ENCODE peak calls at places on chromosome 20, in four cellular contexts. J, K, Y and V are unnamed samples.
A peak's percentile ranks its signal among the peaks of the same experiment; 100 is the strongest.

GRCh38 chr20:56986931-56987720 is 279.3 kb downstream of the BMP7 start:
- DNase-seq in J (no peak), K (no peak), Y (peak; percentile 36), V (no peak)

GRCh38 chr20:33784225-33784624 is 26.9 kb upstream of the CHMP4B start:
- DNase-seq in J (no peak), K (no peak), Y (no peak), V (no peak)

GRCh38 chr20:16747291-16747811 is 807 bp upstream of the OTOR start:
- DNase-seq in J (peak; percentile 19), K (no peak), Y (no peak), V (no peak)

GRCh38 chr20:52676282-52676995 is 295.7 kb upstream of the TSHZ2 start:
- DNase-seq in J (no peak), K (no peak), Y (no peak), V (no peak)

GRCh38 chr20:3815703-3816315 is 4.5 kb upstream of the AP5S1 start:
- DNase-seq in J (no peak), K (no peak), Y (no peak), V (no peak)

GRCh38 chr20:40017765-40018164 is 671.3 kb downstream of the MAFB start:
- DNase-seq in J (no peak), K (no peak), Y (no peak), V (no peak)

GRCh38 chr20:38434310-38434741 is 802 bp downstream of the SNHG17 start:
- DNase-seq in J (peak; percentile 45), K (no peak), Y (peak; percentile 36), V (no peak)

GRCh38 chr20:14597206-14597715 is 259.8 kb upstream of the FLRT3 start:
- DNase-seq in J (no peak), K (no peak), Y (no peak), V (no peak)

GRCh38 chr20:37384683-37385174 is 38.8 kb downstream of the SRC start:
- DNase-seq in J (peak; percentile 71), K (peak; percentile 89), Y (peak; percentile 53), V (peak; percentile 74)

GRCh38 chr20:53708129-53708968 is 114.7 kb upstream of the ZNF217 start:
- DNase-seq in J (peak; percentile 28), K (peak; percentile 52), Y (peak; percentile 22), V (no peak)

GRCh38 chr20:52081066-52081465 is 110.5 kb downstream of the ZFP64 start:
- DNase-seq in J (no peak), K (no peak), Y (no peak), V (no peak)

GRCh38 chr20:44598413-44599290 is 16.3 kb downstream of the PKIG start:
- DNase-seq in J (no peak), K (no peak), Y (peak; percentile 67), V (no peak)

GRCh38 chr20:33296206-33296605 is 13.2 kb downstream of the BPIFB1 start:
- DNase-seq in J (no peak), K (no peak), Y (peak; percentile 12), V (no peak)

GRCh38 chr20:12414446-12415274 is 497.0 kb downstream of the BTBD3 start:
- DNase-seq in J (peak; percentile 33), K (no peak), Y (peak; percentile 38), V (no peak)

GRCh38 chr20:40279390-40279789 is 409.6 kb downstream of the MAFB start:
- DNase-seq in J (peak; percentile 32), K (no peak), Y (peak; percentile 87), V (no peak)

GRCh38 chr20:4065405-4065841 is 50.1 kb upstream of the RNF24 start:
- DNase-seq in J (no peak), K (no peak), Y (peak; percentile 85), V (no peak)

GRCh38 chr20:41395669-41396664 is 29.3 kb upstream of the EMILIN3 start:
- DNase-seq in J (no peak), K (no peak), Y (no peak), V (no peak)

GRCh38 chr20:10253750-10254149 is 35.1 kb downstream of the SNAP25 start:
- DNase-seq in J (no peak), K (no peak), Y (no peak), V (no peak)

GRCh38 chr20:21102691-21103311 is 3.4 kb downstream of the LINC00237 start:
- DNase-seq in J (peak; percentile 38), K (peak; percentile 55), Y (peak; percentile 12), V (peak; percentile 22)

GRCh38 chr20:8740265-8740664 is 328.6 kb upstream of the PLCB4 start:
- DNase-seq in J (no peak), K (peak; percentile 26), Y (no peak), V (no peak)

GRCh38 chr20:4100679-4101078 is 85.3 kb upstream of the RNF24 start:
- DNase-seq in J (no peak), K (no peak), Y (no peak), V (no peak)

GRCh38 chr20:59908855-59909254 is 24.6 kb downstream of the SYCP2 start:
- DNase-seq in J (no peak), K (no peak), Y (no peak), V (no peak)

GRCh38 chr20:6870559-6870958 is 103.1 kb downstream of the BMP2 start:
- DNase-seq in J (no peak), K (no peak), Y (no peak), V (no peak)

GRCh38 chr20:48803522-48804053 is 24.2 kb downstream of the PREX1 start:
- DNase-seq in J (no peak), K (no peak), Y (no peak), V (no peak)

GRCh38 chr20:53866787-53867740 is 203.3 kb downstream of the BCAS1 start:
- DNase-seq in J (no peak), K (no peak), Y (no peak), V (no peak)

GRCh38 chr20:31923388-31924271 is 28.2 kb downstream of the PDRG1 start:
- DNase-seq in J (no peak), K (peak; percentile 77), Y (no peak), V (no peak)

GRCh38 chr20:15248618-15249395 is 911.4 kb upstream of the FLRT3 start:
- DNase-seq in J (no peak), K (peak; percentile 19), Y (no peak), V (no peak)

GRCh38 chr20:52062452-52063209 is 128.9 kb downstream of the ZFP64 start:
- DNase-seq in J (no peak), K (no peak), Y (no peak), V (no peak)

GRCh38 chr20:7843613-7844012 is 96.6 kb downstream of the HAO1 start:
- DNase-seq in J (peak; percentile 9), K (no peak), Y (peak; percentile 89), V (no peak)

GRCh38 chr20:3818155-3819151 is 1.9 kb upstream of the AP5S1 start:
- DNase-seq in J (peak; percentile 87), K (peak; percentile 65), Y (peak; percentile 86), V (peak; percentile 69)

GRCh38 chr20:35742741-35743523 is 872 bp upstream of the RBM39 start:
- DNase-seq in J (peak; percentile 31), K (peak; percentile 58), Y (peak; percentile 40), V (no peak)

GRCh38 chr20:44092551-44093248 is 94.3 kb downstream of the JPH2 start:
- DNase-seq in J (peak; percentile 65), K (no peak), Y (peak; percentile 67), V (no peak)

GRCh38 chr20:58546756-58547526 is 31.7 kb upstream of the APCDD1L start:
- DNase-seq in J (no peak), K (no peak), Y (no peak), V (no peak)

DNA sequence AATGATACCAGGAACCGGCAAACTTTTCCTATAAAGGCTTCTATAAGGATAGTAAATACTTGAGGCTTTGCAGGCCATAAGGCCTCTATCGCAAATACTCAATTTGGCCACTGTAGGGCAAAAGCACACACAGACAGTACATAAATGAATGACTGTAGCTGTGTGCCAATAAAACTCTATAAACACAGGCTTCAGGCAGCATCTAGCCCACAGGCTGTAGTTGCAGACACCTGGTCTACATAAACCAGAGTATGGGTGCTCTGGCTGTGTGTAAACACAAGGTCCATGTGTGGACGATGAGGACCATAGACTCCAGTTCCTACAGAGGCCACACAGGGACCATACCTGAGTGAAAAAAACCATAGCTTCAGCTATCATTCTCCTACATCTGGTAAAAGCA is 52.2 kb downstream of the ZMYND8 start:
- DNase-seq in J (peak; percentile 60), K (no peak), Y (peak; percentile 41), V (no peak)
- TF ChIP-seq CTCF in J (peak; percentile 40), K (no peak), Y (no peak), V (no peak)

GRCh38 chr20:63224272-63225081 is 8.5 kb upstream of the YTHDF1 start:
- DNase-seq in J (peak; percentile 66), K (no peak), Y (peak; percentile 71), V (no peak)
- TF ChIP-seq CTCF in J (peak; percentile 13), K (no peak), Y (peak; percentile 38), V (no peak)

GRCh38 chr20:62089393-62089792 is 23.7 kb upstream of the TAF4 start:
- DNase-seq in J (no peak), K (no peak), Y (no peak), V (no peak)
- TF ChIP-seq CTCF in J (no peak), K (no peak), Y (no peak), V (no peak)

DNA sequence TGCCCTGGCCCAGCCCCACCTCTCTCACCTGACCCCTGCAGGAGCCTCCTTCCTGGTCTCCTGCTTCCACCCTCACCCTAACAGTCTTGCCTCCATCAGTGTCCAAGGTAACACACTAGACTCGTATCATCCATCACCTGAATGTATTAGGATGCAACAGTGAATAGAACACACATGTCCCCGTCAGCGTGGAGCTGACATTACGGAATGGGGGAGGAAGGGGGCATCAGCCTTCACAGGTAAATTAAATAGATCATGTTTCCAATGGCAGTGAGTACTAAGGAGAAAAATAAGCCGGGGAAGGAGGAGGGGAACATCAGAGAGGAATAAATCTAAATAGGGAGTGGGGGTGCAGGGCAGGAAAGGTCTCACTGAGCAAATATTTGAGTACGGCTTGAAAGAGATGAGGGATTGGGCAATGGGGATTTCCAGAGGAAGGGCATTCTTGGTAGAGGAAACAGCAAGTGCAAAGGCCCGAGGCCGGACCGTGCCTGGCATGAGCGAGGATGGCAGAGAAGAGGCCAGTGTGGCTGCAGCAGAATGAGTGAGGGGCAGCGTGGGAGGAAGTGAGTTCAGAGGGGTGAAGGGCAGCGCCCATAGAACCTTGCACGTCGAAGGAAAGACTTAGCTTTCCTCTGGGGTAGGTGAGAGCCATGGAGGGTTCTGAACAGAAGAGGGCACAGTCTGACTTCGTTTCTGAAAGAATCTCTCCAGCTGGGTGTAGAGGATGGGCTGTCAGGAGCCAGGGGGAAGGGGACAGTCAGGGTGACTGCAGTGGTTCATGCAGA is 110.1 kb upstream of the PTPN1 start:
- DNase-seq in J (no peak), K (no peak), Y (no peak), V (no peak)
- TF ChIP-seq CTCF in J (no peak), K (no peak), Y (no peak), V (no peak)

DNA sequence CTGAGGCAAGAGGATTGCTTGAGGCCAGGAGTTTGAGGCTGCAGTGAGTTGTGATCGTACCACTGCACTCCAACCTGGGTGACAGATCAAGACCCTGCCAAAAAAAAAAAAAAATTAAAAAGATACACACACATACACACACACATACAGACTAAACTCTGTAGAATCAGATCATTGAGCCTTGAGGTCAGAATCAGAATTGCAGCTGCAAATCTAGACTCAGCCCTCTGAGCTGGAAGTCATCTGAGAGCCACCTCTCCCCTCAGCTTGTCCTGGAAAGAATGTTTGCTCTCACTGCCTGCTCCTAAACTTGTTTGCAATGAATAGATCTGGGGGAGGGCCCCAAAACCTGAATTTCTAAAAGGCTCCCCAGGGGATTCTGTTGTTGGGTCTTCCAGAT is 41.4 kb upstream of the ANGPT4 start:
- DNase-seq in J (no peak), K (no peak), Y (peak; percentile 4), V (no peak)
- TF ChIP-seq CTCF in J (no peak), K (no peak), Y (peak; percentile 27), V (no peak)

GRCh38 chr20:25065625-25066338 is 7.8 kb upstream of the ACSS1 start:
- DNase-seq in J (peak; percentile 67), K (peak; percentile 74), Y (peak; percentile 71), V (no peak)
- TF ChIP-seq CTCF in J (peak; percentile 89), K (peak; percentile 70), Y (peak; percentile 76), V (peak; percentile 72)